ENCODE peak calls at places on chromosomes 5 and 9, in ten cellular contexts. W is fibroblast of lung, P is H9, H is pancreas, D is IMR-90, J is ovary, C is cardiac muscle cell, O is heart left ventricle, K is left lung, S is OCI-LY7. I is an unnamed sample.
A peak's percentile ranks its signal among the peaks of the same experiment; 100 is the strongest.

GRCh38 chr9:136050706-136051567 is 44.2 kb downstream of the NACC2 start:
- DNase-seq in K (peak; percentile 81), S (no peak), D (peak; percentile 16), W (no peak), C (peak; percentile 17), H (no peak), J (peak; percentile 46), O (no peak), P (peak; percentile 48), I (no peak)

GRCh38 chr9:130946778-130947617 is 8.0 kb upstream of the FIBCD1 start:
- DNase-seq in H (no peak), C (peak; percentile 41), J (no peak), S (no peak), O (no peak), D (no peak), P (no peak), K (no peak), W (peak; percentile 54), I (no peak)

GRCh38 chr5:74576941-74577456 is 63.5 kb downstream of the ENC1 start:
- DNase-seq in P (no peak), O (no peak), C (peak; percentile 63), J (no peak), D (peak; percentile 58), S (peak; percentile 34), K (peak; percentile 49), H (no peak), W (peak; percentile 51), I (peak; percentile 77)

GRCh38 chr5:43033845-43034590 is 6.1 kb downstream of the ANXA2R start:
- DNase-seq in H (no peak), C (peak; percentile 44), J (no peak), D (peak; percentile 45), K (no peak), W (peak; percentile 70), P (peak; percentile 54), O (no peak), S (no peak), I (no peak)

GRCh38 chr9:10251490-10251889 is 361.3 kb downstream of the PTPRD start:
- DNase-seq in D (peak; percentile 52), P (no peak), O (no peak), C (peak; percentile 47), K (no peak), J (no peak), H (no peak), W (peak; percentile 86), S (no peak), I (no peak)

GRCh38 chr9:110131499-110131898 is 76.5 kb downstream of the C9orf152 start:
- DNase-seq in S (no peak), D (peak; percentile 61), W (no peak), H (no peak), J (no peak), C (no peak), P (no peak), K (no peak), O (no peak), I (no peak)

GRCh38 chr5:79795764-79796398 is 106.2 kb downstream of the CMYA5 start:
- DNase-seq in J (peak; percentile 55), H (peak; percentile 17), S (no peak), K (no peak), D (no peak), O (peak; percentile 71), P (no peak), C (peak; percentile 66), W (peak; percentile 14), I (no peak)

GRCh38 chr5:66596791-66597757 is 881 bp downstream of the MAST4 start:
- DNase-seq in D (no peak), H (peak; percentile 52), C (peak; percentile 35), J (peak; percentile 62), O (peak; percentile 66), P (peak; percentile 65), W (peak; percentile 22), K (peak; percentile 86), S (peak; percentile 14), I (peak; percentile 31)

GRCh38 chr9:111936391-111936790 is 39.8 kb downstream of the UGCG start:
- DNase-seq in O (no peak), C (no peak), K (no peak), W (no peak), S (no peak), D (no peak), H (no peak), J (no peak), P (no peak), I (no peak)

GRCh38 chr5:80884851-80885697 is 75.1 kb upstream of the RASGRF2 start:
- DNase-seq in S (no peak), W (no peak), H (no peak), P (no peak), J (no peak), O (no peak), C (no peak), D (peak; percentile 47), K (no peak), I (no peak)

GRCh38 chr5:154523104-154523503 is 45.1 kb upstream of the HAND1 start:
- DNase-seq in C (no peak), K (no peak), D (no peak), J (no peak), P (no peak), H (no peak), O (no peak), W (no peak), S (no peak), I (no peak)

GRCh38 chr5:155128786-155129512 is 115.4 kb downstream of the KIF4B start:
- DNase-seq in O (no peak), W (no peak), P (no peak), J (no peak), D (no peak), K (no peak), C (no peak), H (no peak), S (no peak), I (no peak)

GRCh38 chr9:93963969-93964368 is 8.8 kb upstream of the BARX1 start:
- DNase-seq in J (no peak), S (no peak), W (no peak), C (no peak), P (no peak), D (peak; percentile 5), O (no peak), K (no peak), H (no peak), I (no peak)

GRCh38 chr5:74863726-74864125 is 2.5 kb downstream of the FAM169A start:
- DNase-seq in W (no peak), D (no peak), S (no peak), P (no peak), C (no peak), K (no peak), H (no peak), O (no peak), J (no peak), I (no peak)

GRCh38 chr5:108749130-108749861 is 1.6 kb downstream of the FER start:
- DNase-seq in D (no peak), C (no peak), O (no peak), S (peak; percentile 21), H (no peak), P (no peak), W (no peak), J (no peak), K (no peak), I (peak; percentile 35)

GRCh38 chr9:82606761-82607382 is 456.1 kb downstream of the RASEF start:
- DNase-seq in K (no peak), P (peak; percentile 53), W (peak; percentile 85), S (peak; percentile 64), H (peak; percentile 69), D (peak; percentile 81), C (peak; percentile 81), O (no peak), J (peak; percentile 22), I (peak; percentile 68)

GRCh38 chr9:133122935-133123611 is 2.0 kb upstream of the RALGDS start:
- DNase-seq in O (no peak), C (peak; percentile 59), H (no peak), J (peak; percentile 72), P (no peak), K (no peak), D (peak; percentile 45), S (no peak), W (no peak), I (no peak)
- H3K27ac ChIP-seq in O (peak overlapping the region; percentile 95), C (peak overlapping the region; percentile 96), H (peak overlapping the region; percentile 89), J (peak overlapping the region; percentile 75), P (no peak overlapping the region), K (no peak overlapping the region), D (no peak overlapping the region), S (no peak overlapping the region), W (peak overlapping the region; percentile 1), I (no peak overlapping the region)

DNA sequence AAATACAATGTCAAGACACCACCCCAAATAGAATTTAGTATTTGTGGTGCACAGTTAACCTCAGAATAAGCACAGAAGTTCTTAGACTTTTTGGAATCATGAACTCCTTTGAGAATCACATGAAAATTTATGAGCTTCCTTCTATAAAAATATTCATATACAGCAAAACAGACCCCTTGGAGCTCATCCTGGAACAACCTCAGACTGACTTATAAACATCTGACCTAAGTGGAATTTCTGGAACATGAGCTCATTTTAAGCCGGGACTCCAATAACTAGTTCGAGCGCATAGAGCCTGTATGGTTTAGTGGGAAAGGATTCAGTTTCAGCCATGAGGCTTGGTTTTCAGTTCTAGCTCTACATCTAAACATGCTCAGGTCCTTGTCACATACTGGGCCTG is 192.3 kb downstream of the DEPDC1B start:
- DNase-seq in S (no peak), K (no peak), W (peak; percentile 60), C (no peak), O (no peak), J (no peak), D (peak; percentile 80), P (no peak), H (no peak), I (no peak)
- TF ChIP-seq CTCF in S (no peak), K (no peak), W (no peak), C (no peak), O (no peak), J (no peak), D (no peak), P (no peak), H (no peak), I (no peak)

GRCh38 chr5:39427225-39427624 is 2.4 kb upstream of the DAB2 start:
- DNase-seq in S (no peak), W (peak; percentile 30), J (no peak), H (no peak), D (peak; percentile 66), P (no peak), O (no peak), K (no peak), C (peak; percentile 55), I (no peak)
- H3K27ac ChIP-seq in S (no peak overlapping the region), W (peak overlapping the region; percentile 91), J (no peak overlapping the region), H (peak overlapping the region; percentile 15), D (peak overlapping the region; percentile 66), P (no peak overlapping the region), O (peak overlapping the region; percentile 39), K (peak overlapping the region; percentile 90), C (no peak overlapping the region), I (no peak overlapping the region)

DNA sequence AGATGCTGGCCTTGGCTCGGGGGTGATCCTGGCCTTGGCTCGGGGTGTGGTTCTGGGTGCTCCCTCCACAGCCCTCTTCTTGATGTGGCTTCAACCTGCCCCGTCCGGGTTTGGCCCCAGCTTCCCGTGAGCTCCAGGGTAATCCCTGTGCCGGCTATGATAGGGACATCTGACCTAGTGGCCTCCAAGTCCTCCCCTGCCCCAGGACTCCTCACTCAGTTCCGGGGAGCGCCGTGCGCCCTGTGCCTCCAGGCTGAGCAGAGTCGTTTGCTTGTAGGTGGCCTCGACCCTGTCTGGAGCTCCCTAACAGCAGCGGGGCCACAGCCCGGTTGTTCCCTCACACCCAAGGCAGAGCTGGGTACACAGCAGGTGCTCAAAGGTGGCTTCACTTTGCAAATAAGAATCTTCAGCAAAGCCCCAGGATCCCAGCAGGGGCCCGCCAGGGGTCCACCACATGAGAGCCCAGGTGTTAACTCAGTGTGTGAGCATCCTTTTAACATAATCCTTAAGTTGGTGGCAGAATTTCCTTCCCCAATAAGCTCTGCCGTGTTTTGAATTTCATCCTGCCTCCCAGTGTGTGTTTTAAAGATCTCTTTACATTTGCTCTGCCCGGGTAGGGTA is 32.3 kb upstream of the CEP72 start:
- DNase-seq in K (no peak), S (no peak), D (no peak), H (no peak), O (no peak), P (no peak), J (no peak), C (no peak), W (no peak), I (no peak)
- TF ChIP-seq CTCF in K (no peak), S (no peak), D (no peak), H (no peak), O (no peak), P (no peak), J (no peak), C (no peak), W (no peak), I (no peak)

I was measured in MM.1S.